ENCODE peak calls at places on chromosomes 5 and 9, in six cellular contexts. W is NCI-H1694, B is T-cell, M is Kasumi-1, R is T-helper 2 cell, A is left ventricle myocardium inferior. F is an unnamed sample.

GRCh38 chr5:78665519-78665918 is 16.9 kb upstream of the LHFPL2 start:
- DNase-seq in B (no peak), R (no peak), M (no peak), W (no peak), A (no peak), F (no peak)

GRCh38 chr5:75729321-75729720 is 12.1 kb upstream of the POC5 start:
- DNase-seq in M (no peak), B (no peak), R (no peak), A (no peak), W (no peak), F (no peak)

GRCh38 chr5:112366987-112367386 is 52.1 kb downstream of the EPB41L4A start:
- DNase-seq in W (no peak), B (no peak), M (peak), R (no peak), A (no peak), F (no peak)

GRCh38 chr9:101369286-101369685 is 15.5 kb downstream of the BAAT start:
- DNase-seq in R (no peak), B (no peak), W (no peak), A (no peak), M (no peak), F (no peak)

GRCh38 chr5:168651654-168652053 is 72.5 kb upstream of the PANK3 start:
- DNase-seq in R (no peak), A (no peak), B (no peak), W (no peak), M (no peak), F (no peak)

GRCh38 chr5:16065810-16066209 is 113.8 kb downstream of the MARCHF11 start:
- DNase-seq in M (no peak), W (no peak), B (no peak), A (no peak), R (no peak), F (no peak)

GRCh38 chr5:38110130-38110529 is 148.2 kb upstream of the EGFLAM start:
- DNase-seq in M (no peak), R (no peak), A (no peak), W (no peak), B (no peak), F (no peak)

GRCh38 chr9:130208600-130209347 is 36.6 kb downstream of the NCS1 start:
- DNase-seq in W (peak), B (no peak), A (no peak), M (no peak), R (no peak), F (no peak)

GRCh38 chr9:128503870-128504269 is 649 bp upstream of the GLE1 start:
- DNase-seq in M (no peak), B (no peak), R (no peak), W (no peak), A (no peak), F (no peak)

GRCh38 chr9:94135222-94135621 is 51.0 kb downstream of the PTPDC1 start:
- DNase-seq in W (no peak), R (no peak), M (no peak), A (no peak), B (no peak), F (no peak)